ENCODE peak calls at places on chromosomes 11 and 22, in ten cellular contexts. One of them, this sample, is unnamed.

GRCh38 chr11:10725114-10725906 is 25.7 kb upstream of the CTR9 start:
- DNase-seq in cardiac fibroblast: peak; percentile 54
- DNase-seq in endodermal cell: no peak
- DNase-seq in IMR-90: peak; percentile 86
- DNase-seq in kidney: no peak
- DNase-seq in prostate gland: no peak
- DNase-seq in vagina: no peak
- DNase-seq in HCT116: peak; percentile 79
- DNase-seq in fibroblast of villous mesenchyme: peak; percentile 52
- DNase-seq in brain microvascular endothelial cell: peak; percentile 84
- DNase-seq in this sample: peak; percentile 92

GRCh38 chr11:93740031-93740801 is 1.1 kb downstream of the TAF1D start:
- DNase-seq in kidney: no peak
- DNase-seq in fibroblast of villous mesenchyme: peak; percentile 28
- DNase-seq in prostate gland: no peak
- DNase-seq in IMR-90: peak; percentile 56
- DNase-seq in cardiac fibroblast: peak; percentile 29
- DNase-seq in endodermal cell: peak; percentile 68
- DNase-seq in brain microvascular endothelial cell: no peak
- DNase-seq in HCT116: no peak
- DNase-seq in vagina: no peak
- DNase-seq in this sample: peak; percentile 39

GRCh38 chr11:11391796-11392195 is 38.7 kb upstream of the CSNK2A3 start:
- DNase-seq in vagina: no peak
- DNase-seq in endodermal cell: no peak
- DNase-seq in fibroblast of villous mesenchyme: peak; percentile 81
- DNase-seq in HCT116: peak; percentile 27
- DNase-seq in brain microvascular endothelial cell: peak; percentile 70
- DNase-seq in IMR-90: peak; percentile 90
- DNase-seq in kidney: peak; percentile 83
- DNase-seq in cardiac fibroblast: peak; percentile 80
- DNase-seq in prostate gland: no peak
- DNase-seq in this sample: peak; percentile 94

GRCh38 chr11:15849265-15849664 is 507.1 kb downstream of the SOX6 start:
- DNase-seq in IMR-90: no peak
- DNase-seq in brain microvascular endothelial cell: no peak
- DNase-seq in kidney: no peak
- DNase-seq in prostate gland: no peak
- DNase-seq in cardiac fibroblast: no peak
- DNase-seq in HCT116: no peak
- DNase-seq in endodermal cell: no peak
- DNase-seq in vagina: no peak
- DNase-seq in fibroblast of villous mesenchyme: no peak
- DNase-seq in this sample: no peak

GRCh38 chr22:35384567-35384966 is 3.7 kb downstream of the HMOX1 start:
- DNase-seq in prostate gland: no peak
- DNase-seq in cardiac fibroblast: no peak
- DNase-seq in IMR-90: no peak
- DNase-seq in brain microvascular endothelial cell: no peak
- DNase-seq in endodermal cell: no peak
- DNase-seq in vagina: no peak
- DNase-seq in kidney: no peak
- DNase-seq in fibroblast of villous mesenchyme: no peak
- DNase-seq in HCT116: no peak
- DNase-seq in this sample: no peak

GRCh38 chr11:8231979-8232378 is 31.7 kb downstream of the LMO1 start:
- DNase-seq in cardiac fibroblast: no peak
- DNase-seq in endodermal cell: no peak
- DNase-seq in kidney: peak; percentile 37
- DNase-seq in fibroblast of villous mesenchyme: no peak
- DNase-seq in vagina: no peak
- DNase-seq in IMR-90: no peak
- DNase-seq in HCT116: no peak
- DNase-seq in prostate gland: no peak
- DNase-seq in brain microvascular endothelial cell: no peak
- DNase-seq in this sample: no peak

GRCh38 chr11:77152846-77153245 is 24.8 kb downstream of the MYO7A start:
- DNase-seq in vagina: no peak
- DNase-seq in IMR-90: peak; percentile 18
- DNase-seq in kidney: peak; percentile 43
- DNase-seq in prostate gland: no peak
- DNase-seq in brain microvascular endothelial cell: no peak
- DNase-seq in cardiac fibroblast: peak; percentile 54
- DNase-seq in endodermal cell: no peak
- DNase-seq in HCT116: no peak
- DNase-seq in fibroblast of villous mesenchyme: peak; percentile 23
- DNase-seq in this sample: peak; percentile 11

GRCh38 chr11:93988912-93989311 is 32.2 kb upstream of the HEPHL1 start:
- DNase-seq in vagina: no peak
- DNase-seq in IMR-90: no peak
- DNase-seq in HCT116: no peak
- DNase-seq in prostate gland: no peak
- DNase-seq in endodermal cell: no peak
- DNase-seq in kidney: no peak
- DNase-seq in brain microvascular endothelial cell: no peak
- DNase-seq in fibroblast of villous mesenchyme: no peak
- DNase-seq in cardiac fibroblast: no peak
- DNase-seq in this sample: no peak

GRCh38 chr22:37427128-37427710 is at the start of gene ELFN2:
- DNase-seq in endodermal cell: peak; percentile 72
- DNase-seq in fibroblast of villous mesenchyme: peak; percentile 30
- DNase-seq in prostate gland: no peak
- DNase-seq in kidney: peak; percentile 85
- DNase-seq in vagina: no peak
- DNase-seq in HCT116: no peak
- DNase-seq in cardiac fibroblast: peak; percentile 36
- DNase-seq in IMR-90: peak; percentile 10
- DNase-seq in brain microvascular endothelial cell: no peak
- DNase-seq in this sample: no peak

GRCh38 chr11:32316846-32317525 is 118.4 kb downstream of the WT1 start:
- DNase-seq in endodermal cell: no peak
- DNase-seq in IMR-90: no peak
- DNase-seq in vagina: no peak
- DNase-seq in cardiac fibroblast: no peak
- DNase-seq in fibroblast of villous mesenchyme: no peak
- DNase-seq in HCT116: no peak
- DNase-seq in kidney: no peak
- DNase-seq in brain microvascular endothelial cell: no peak
- DNase-seq in prostate gland: no peak
- DNase-seq in this sample: no peak

GRCh38 chr11:32316232-32316631 is 119.1 kb downstream of the WT1 start:
- DNase-seq in IMR-90: no peak
- DNase-seq in kidney: no peak
- DNase-seq in HCT116: no peak
- DNase-seq in fibroblast of villous mesenchyme: no peak
- DNase-seq in cardiac fibroblast: no peak
- DNase-seq in vagina: no peak
- DNase-seq in prostate gland: no peak
- DNase-seq in brain microvascular endothelial cell: no peak
- DNase-seq in endodermal cell: no peak
- DNase-seq in this sample: no peak

GRCh38 chr11:32317646-32318045 is 117.7 kb downstream of the WT1 start:
- DNase-seq in fibroblast of villous mesenchyme: no peak
- DNase-seq in kidney: no peak
- DNase-seq in cardiac fibroblast: no peak
- DNase-seq in IMR-90: no peak
- DNase-seq in HCT116: no peak
- DNase-seq in brain microvascular endothelial cell: no peak
- DNase-seq in endodermal cell: no peak
- DNase-seq in prostate gland: no peak
- DNase-seq in vagina: no peak
- DNase-seq in this sample: no peak

GRCh38 chr11:32315121-32315520 is 120.2 kb downstream of the WT1 start:
- DNase-seq in prostate gland: no peak
- DNase-seq in vagina: no peak
- DNase-seq in brain microvascular endothelial cell: no peak
- DNase-seq in cardiac fibroblast: no peak
- DNase-seq in HCT116: no peak
- DNase-seq in fibroblast of villous mesenchyme: no peak
- DNase-seq in kidney: no peak
- DNase-seq in IMR-90: no peak
- DNase-seq in endodermal cell: no peak
- DNase-seq in this sample: no peak

DNA sequence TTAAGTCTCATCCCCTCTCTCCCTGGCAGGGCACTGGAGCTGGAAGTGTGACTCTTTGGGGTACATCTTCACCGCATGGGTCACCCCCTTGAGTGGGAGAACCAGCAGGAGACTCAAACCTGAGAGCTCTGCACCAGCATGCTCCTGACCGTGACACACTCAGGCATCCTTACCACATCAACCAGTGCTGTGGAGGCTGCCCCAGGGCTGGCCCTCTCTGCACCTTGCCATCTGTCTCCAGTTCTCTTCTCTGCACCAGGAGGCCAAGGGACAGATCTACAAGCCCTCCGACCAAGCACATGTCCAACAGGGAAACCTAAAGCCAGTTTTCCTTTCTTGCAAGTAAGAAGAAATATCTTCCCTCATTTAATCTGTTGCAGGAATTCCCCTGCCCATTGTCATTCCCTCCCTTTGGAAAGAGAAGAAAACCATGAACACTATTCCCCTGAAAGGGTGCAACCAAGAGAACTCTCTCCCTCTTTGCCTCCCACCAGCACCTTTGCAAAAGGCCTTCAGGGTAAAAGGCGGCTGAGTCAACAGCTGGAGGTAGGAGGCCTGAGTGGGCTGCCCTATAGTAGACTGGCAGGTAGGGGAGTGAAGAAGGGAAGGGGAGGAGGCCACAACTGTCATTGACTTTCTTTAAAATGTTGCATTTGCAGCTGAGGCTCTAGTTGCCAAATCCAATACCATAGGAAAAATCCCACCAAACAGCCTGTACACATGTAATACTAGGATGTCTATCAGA is 117.1 kb downstream of the WT1 start:
- DNase-seq in vagina: no peak
- DNase-seq in brain microvascular endothelial cell: no peak
- DNase-seq in cardiac fibroblast: no peak
- DNase-seq in kidney: no peak
- DNase-seq in HCT116: no peak
- DNase-seq in prostate gland: no peak
- DNase-seq in endodermal cell: no peak
- DNase-seq in fibroblast of villous mesenchyme: no peak
- DNase-seq in IMR-90: no peak
- DNase-seq in this sample: no peak
- H3K4me3 ChIP-seq in vagina: no peak overlapping the region
- H3K4me3 ChIP-seq in brain microvascular endothelial cell: no peak overlapping the region
- H3K4me3 ChIP-seq in cardiac fibroblast: no peak overlapping the region
- H3K4me3 ChIP-seq in kidney: no peak overlapping the region
- H3K4me3 ChIP-seq in HCT116: no peak overlapping the region
- H3K4me3 ChIP-seq in prostate gland: no peak overlapping the region
- H3K4me3 ChIP-seq in endodermal cell: no peak overlapping the region
- H3K4me3 ChIP-seq in fibroblast of villous mesenchyme: no peak overlapping the region
- H3K4me3 ChIP-seq in IMR-90: no peak overlapping the region
- H3K4me3 ChIP-seq in this sample: no peak overlapping the region

DNA sequence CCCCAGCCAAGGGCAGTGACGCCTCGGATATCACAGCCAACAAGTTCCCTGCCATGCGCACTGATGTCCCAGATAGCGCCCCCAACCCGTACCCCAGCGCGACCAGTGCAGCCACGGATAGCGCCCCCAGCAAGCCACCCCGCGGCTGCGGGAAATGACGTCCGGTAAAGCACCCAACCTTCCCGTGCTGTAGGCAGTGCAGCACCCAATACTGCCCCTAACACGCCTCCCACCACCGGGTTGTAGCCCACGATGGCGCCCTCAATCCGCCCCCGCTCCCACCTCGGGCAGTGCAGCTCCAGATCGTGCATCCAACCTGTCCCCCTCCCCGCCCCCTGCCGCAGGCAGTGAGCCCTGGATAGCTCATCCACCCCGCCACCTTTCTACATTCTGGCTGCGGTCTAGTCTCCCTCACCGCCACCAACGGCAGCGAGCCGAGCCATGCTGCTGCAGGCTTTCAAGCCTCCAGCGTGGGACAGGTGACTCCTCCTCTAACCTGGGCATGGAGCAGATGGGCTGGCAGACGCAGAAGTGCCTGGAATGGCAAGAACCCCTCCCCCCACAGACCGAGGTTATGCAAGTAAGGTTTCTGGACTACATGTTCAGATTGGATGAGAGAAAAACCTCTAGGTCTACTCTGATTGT is 540 bp downstream of the RFPL2 start:
- DNase-seq in HCT116: no peak
- DNase-seq in brain microvascular endothelial cell: no peak
- DNase-seq in prostate gland: no peak
- DNase-seq in endodermal cell: peak; percentile 86
- DNase-seq in fibroblast of villous mesenchyme: no peak
- DNase-seq in kidney: no peak
- DNase-seq in cardiac fibroblast: no peak
- DNase-seq in IMR-90: no peak
- DNase-seq in vagina: no peak
- DNase-seq in this sample: no peak
- TF ChIP-seq CTCF in HCT116: no peak
- TF ChIP-seq CTCF in brain microvascular endothelial cell: no peak
- TF ChIP-seq CTCF in prostate gland: no peak
- TF ChIP-seq CTCF in endodermal cell: peak; percentile 21
- TF ChIP-seq CTCF in fibroblast of villous mesenchyme: no peak
- TF ChIP-seq CTCF in kidney: no peak
- TF ChIP-seq CTCF in cardiac fibroblast: no peak
- TF ChIP-seq CTCF in IMR-90: no peak
- TF ChIP-seq CTCF in vagina: no peak
- TF ChIP-seq CTCF in this sample: no peak

DNA sequence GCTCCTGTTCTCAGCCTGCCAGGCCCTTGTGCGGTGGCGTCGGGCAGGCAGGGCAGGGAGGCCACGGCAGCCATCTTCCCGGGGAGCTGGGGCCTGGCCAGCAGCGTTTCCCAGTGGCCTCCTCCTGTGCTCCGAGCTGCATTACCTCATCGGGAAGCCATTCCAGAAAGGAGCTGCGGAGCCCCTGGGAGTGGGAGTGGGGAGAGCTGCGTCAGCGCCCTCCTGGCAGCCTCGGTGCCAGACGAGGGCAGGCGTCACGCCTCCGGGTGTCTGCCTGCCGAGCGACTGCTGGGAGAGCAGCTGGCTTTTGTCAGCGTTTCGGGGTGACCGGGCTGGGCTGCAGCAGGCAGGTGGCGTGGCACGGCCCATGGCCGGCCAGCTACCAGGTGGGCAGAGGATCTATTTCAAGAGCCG is 30.9 kb upstream of the WNT7B start:
- DNase-seq in kidney: peak; percentile 92
- DNase-seq in IMR-90: peak; percentile 87
- DNase-seq in vagina: no peak
- DNase-seq in brain microvascular endothelial cell: peak; percentile 62
- DNase-seq in fibroblast of villous mesenchyme: peak; percentile 90
- DNase-seq in cardiac fibroblast: peak; percentile 97
- DNase-seq in prostate gland: peak; percentile 59
- DNase-seq in endodermal cell: no peak
- DNase-seq in HCT116: no peak
- DNase-seq in this sample: peak; percentile 96
- H3K4me3 ChIP-seq in kidney: no peak overlapping the region
- H3K4me3 ChIP-seq in IMR-90: no peak overlapping the region
- H3K4me3 ChIP-seq in vagina: peak overlapping the region; percentile 6
- H3K4me3 ChIP-seq in brain microvascular endothelial cell: no peak overlapping the region
- H3K4me3 ChIP-seq in fibroblast of villous mesenchyme: no peak overlapping the region
- H3K4me3 ChIP-seq in cardiac fibroblast: no peak overlapping the region
- H3K4me3 ChIP-seq in prostate gland: no peak overlapping the region
- H3K4me3 ChIP-seq in endodermal cell: no peak overlapping the region
- H3K4me3 ChIP-seq in HCT116: peak overlapping the region; percentile 46
- H3K4me3 ChIP-seq in this sample: no peak overlapping the region

DNA sequence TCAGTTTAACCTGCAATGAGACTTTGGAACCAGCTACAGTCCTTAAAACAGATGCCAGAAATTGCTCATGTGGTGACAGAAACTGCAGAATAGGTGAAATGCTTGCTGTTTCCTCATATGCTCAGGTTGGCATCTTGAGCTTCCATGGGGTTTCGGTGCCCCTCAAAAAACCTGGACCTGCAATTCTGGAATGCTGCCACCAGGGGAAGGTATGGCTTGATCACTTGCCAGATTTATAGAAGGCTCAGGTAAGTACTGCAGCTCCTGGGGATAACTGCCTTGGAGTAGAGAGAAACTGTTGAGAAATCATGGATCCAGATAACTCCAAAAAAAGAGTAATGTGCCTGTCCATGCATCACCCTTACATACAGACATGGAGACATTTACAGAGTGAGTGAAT is 113.0 kb downstream of the CTTN start:
- DNase-seq in prostate gland: no peak
- DNase-seq in kidney: no peak
- DNase-seq in brain microvascular endothelial cell: no peak
- DNase-seq in cardiac fibroblast: no peak
- DNase-seq in fibroblast of villous mesenchyme: no peak
- DNase-seq in HCT116: no peak
- DNase-seq in IMR-90: no peak
- DNase-seq in endodermal cell: peak; percentile 75
- DNase-seq in vagina: no peak
- DNase-seq in this sample: no peak
- TF ChIP-seq CTCF in prostate gland: no peak
- TF ChIP-seq CTCF in kidney: no peak
- TF ChIP-seq CTCF in brain microvascular endothelial cell: peak; percentile 14
- TF ChIP-seq CTCF in cardiac fibroblast: no peak
- TF ChIP-seq CTCF in fibroblast of villous mesenchyme: no peak
- TF ChIP-seq CTCF in HCT116: no peak
- TF ChIP-seq CTCF in IMR-90: no peak
- TF ChIP-seq CTCF in endodermal cell: peak; percentile 77
- TF ChIP-seq CTCF in vagina: no peak
- TF ChIP-seq CTCF in this sample: peak; percentile 5

This sample was measured in fibroblast of mammary gland.